ENCODE peak calls at places on chromosomes 16 and 17, in eight cellular contexts. F is skeletal muscle cell; E is activated CD4-positive, alpha-beta T cell treated with anti-CD3 and anti-CD28 coated beads for 36 hours; S is fibroblast of the conjunctiva; B is hippocampal formation; Q is NCI-H1436; W is substantia nigra; N is brain microvascular endothelial cell. D is an unnamed sample.

GRCh38 chr17:69485901-69486643 is 71.6 kb downstream of the MAP2K6 start:
- DNase-seq in F (no peak), E (no peak), S (no peak), B (no peak), Q (peak; percentile 16), W (no peak), N (peak; percentile 2), D (no peak)

GRCh38 chr17:68378202-68379149 is 78.8 kb downstream of the WIPI1 start:
- DNase-seq in F (peak; percentile 96), E (no peak), S (peak; percentile 87), B (peak; percentile 7), Q (no peak), W (peak; percentile 38), N (peak; percentile 96), D (peak; percentile 94)

GRCh38 chr17:63433746-63434591 is 12.1 kb downstream of the CYB561 start:
- DNase-seq in F (peak; percentile 87), E (no peak), S (peak; percentile 95), B (no peak), Q (no peak), W (no peak), N (peak; percentile 87), D (peak; percentile 99)

GRCh38 chr17:40582328-40582901 is 17.1 kb upstream of the CCR7 start:
- DNase-seq in F (no peak), E (peak; percentile 82), S (no peak), B (no peak), Q (peak; percentile 81), W (no peak), N (no peak), D (no peak)

GRCh38 chr17:47188799-47189731 is at the start of gene CDC27:
- DNase-seq in F (peak; percentile 87), E (peak; percentile 100), S (peak; percentile 97), B (peak; percentile 89), Q (peak; percentile 100), W (peak; percentile 95), N (peak; percentile 98), D (peak; percentile 95)

GRCh38 chr17:17423656-17424055 is 53.1 kb upstream of the MED9 start:
- DNase-seq in F (no peak), E (no peak), S (no peak), B (no peak), Q (no peak), W (no peak), N (no peak), D (no peak)

GRCh38 chr17:58535431-58535830 is 21.0 kb upstream of the MTMR4 start:
- DNase-seq in F (no peak), E (no peak), S (no peak), B (no peak), Q (no peak), W (no peak), N (no peak), D (peak; percentile 72)

GRCh38 chr16:69607674-69608073 is 41.9 kb downstream of the NFAT5 start:
- DNase-seq in F (no peak), E (no peak), S (no peak), B (no peak), Q (no peak), W (no peak), N (no peak), D (no peak)

GRCh38 chr17:65022751-65023421 is 33.7 kb downstream of the GNA13 start:
- DNase-seq in F (peak; percentile 55), E (peak; percentile 41), S (no peak), B (peak; percentile 29), Q (no peak), W (no peak), N (peak; percentile 36), D (peak; percentile 86)

GRCh38 chr17:78883090-78883532 is 19.9 kb downstream of the CEP295NL start:
- DNase-seq in F (no peak), E (peak; percentile 18), S (peak; percentile 91), B (no peak), Q (no peak), W (no peak), N (peak; percentile 61), D (peak; percentile 95)

GRCh38 chr17:36703860-36704266 is 102.5 kb downstream of the MRM1 start:
- DNase-seq in F (no peak), E (peak; percentile 76), S (no peak), B (no peak), Q (no peak), W (peak; percentile 22), N (peak; percentile 13), D (peak; percentile 85)

GRCh38 chr16:83310816-83311215 is 497.0 kb upstream of the HSBP1 start:
- DNase-seq in F (no peak), E (no peak), S (no peak), B (no peak), Q (no peak), W (no peak), N (no peak), D (no peak)

GRCh38 chr16:2152695-2153506 is 2.7 kb upstream of the TRAF7 start:
- DNase-seq in F (no peak), E (peak; percentile 46), S (no peak), B (no peak), Q (no peak), W (no peak), N (no peak), D (peak; percentile 90)

GRCh38 chr17:17876959-17877547 is 40.3 kb upstream of the SREBF1 start:
- DNase-seq in F (no peak), E (no peak), S (no peak), B (no peak), Q (no peak), W (no peak), N (peak; percentile 16), D (no peak)

GRCh38 chr16:27226976-27227705 is 23.8 kb downstream of the KDM8 start:
- DNase-seq in F (no peak), E (no peak), S (no peak), B (no peak), Q (no peak), W (no peak), N (no peak), D (peak; percentile 71)

GRCh38 chr17:76781056-76781982 is 43.4 kb downstream of the MFSD11 start:
- DNase-seq in F (no peak), E (peak; percentile 20), S (no peak), B (no peak), Q (no peak), W (no peak), N (no peak), D (no peak)

GRCh38 chr16:24729967-24730815 is 740 bp downstream of the TNRC6A start:
- DNase-seq in F (no peak), E (peak; percentile 63), S (no peak), B (peak; percentile 15), Q (no peak), W (no peak), N (peak; percentile 9), D (peak; percentile 90)

GRCh38 chr17:59872351-59872750 is 20.4 kb downstream of the TUBD1 start:
- DNase-seq in F (no peak), E (no peak), S (no peak), B (no peak), Q (no peak), W (no peak), N (no peak), D (no peak)

GRCh38 chr17:68981288-68981687 is 26.1 kb upstream of the ABCA8 start:
- DNase-seq in F (peak; percentile 81), E (no peak), S (peak; percentile 46), B (no peak), Q (no peak), W (no peak), N (peak; percentile 74), D (peak; percentile 92)

D was measured in osteoblast.